ENCODE peak calls at places on chromosomes 11 and 22, in five cellular contexts. B is MM.1S, H is fibroblast of pulmonary artery, Q is pancreas, X is GM20000. W is an unnamed sample.

GRCh38 chr11:60121259-60121658 is 32.8 kb downstream of the MS4A2 start:
- DNase-seq in X (no peak), H (no peak), B (no peak), Q (no peak), W (no peak)

GRCh38 chr22:27213766-27214581 is 556.6 kb downstream of the MIAT start:
- DNase-seq in X (no peak), H (peak), B (no peak), Q (peak), W (no peak)

GRCh38 chr22:39185601-39186012 is 33.1 kb upstream of the CBX7 start:
- DNase-seq in X (no peak), Q (no peak), B (no peak), H (peak), W (no peak)

GRCh38 chr11:62048101-62048500 is 75.7 kb upstream of the INCENP start:
- DNase-seq in X (no peak), H (no peak), Q (no peak), B (no peak), W (no peak)

GRCh38 chr11:67357831-67358555 is 4.6 kb upstream of the POLD4 start:
- DNase-seq in H (peak), Q (no peak), B (no peak), X (no peak), W (no peak)

GRCh38 chr11:35629914-35630313 is 11.7 kb downstream of the FJX1 start:
- DNase-seq in B (no peak), Q (no peak), X (no peak), H (peak), W (no peak)

GRCh38 chr11:46249103-46249942 is 28.1 kb upstream of the CREB3L1 start:
- DNase-seq in H (peak), B (no peak), X (no peak), Q (no peak), W (no peak)

GRCh38 chr11:61694971-61695706 is 14.9 kb downstream of the DAGLA start:
- DNase-seq in Q (peak), H (no peak), X (no peak), B (no peak), W (no peak)

GRCh38 chr22:45585437-45585755 is 82.7 kb downstream of the FBLN1 start:
- DNase-seq in Q (peak), B (no peak), H (no peak), X (no peak), W (no peak)

GRCh38 chr11:62392944-62393628 is 25.7 kb upstream of the SCGB1A1 start:
- DNase-seq in B (peak), Q (no peak), X (peak), H (no peak), W (peak)

GRCh38 chr11:70802185-70802584 is 403.9 kb downstream of the CTTN start:
- DNase-seq in X (no peak), B (no peak), Q (no peak), H (no peak), W (no peak)

GRCh38 chr11:70805971-70806370 is 407.6 kb downstream of the CTTN start:
- DNase-seq in B (no peak), Q (no peak), X (no peak), H (no peak), W (no peak)

GRCh38 chr11:70806461-70807194 is 408.3 kb downstream of the CTTN start:
- DNase-seq in B (no peak), X (no peak), Q (no peak), H (no peak), W (no peak)

GRCh38 chr11:70805243-70805642 is 406.9 kb downstream of the CTTN start:
- DNase-seq in H (no peak), Q (no peak), X (no peak), B (no peak), W (no peak)

DNA sequence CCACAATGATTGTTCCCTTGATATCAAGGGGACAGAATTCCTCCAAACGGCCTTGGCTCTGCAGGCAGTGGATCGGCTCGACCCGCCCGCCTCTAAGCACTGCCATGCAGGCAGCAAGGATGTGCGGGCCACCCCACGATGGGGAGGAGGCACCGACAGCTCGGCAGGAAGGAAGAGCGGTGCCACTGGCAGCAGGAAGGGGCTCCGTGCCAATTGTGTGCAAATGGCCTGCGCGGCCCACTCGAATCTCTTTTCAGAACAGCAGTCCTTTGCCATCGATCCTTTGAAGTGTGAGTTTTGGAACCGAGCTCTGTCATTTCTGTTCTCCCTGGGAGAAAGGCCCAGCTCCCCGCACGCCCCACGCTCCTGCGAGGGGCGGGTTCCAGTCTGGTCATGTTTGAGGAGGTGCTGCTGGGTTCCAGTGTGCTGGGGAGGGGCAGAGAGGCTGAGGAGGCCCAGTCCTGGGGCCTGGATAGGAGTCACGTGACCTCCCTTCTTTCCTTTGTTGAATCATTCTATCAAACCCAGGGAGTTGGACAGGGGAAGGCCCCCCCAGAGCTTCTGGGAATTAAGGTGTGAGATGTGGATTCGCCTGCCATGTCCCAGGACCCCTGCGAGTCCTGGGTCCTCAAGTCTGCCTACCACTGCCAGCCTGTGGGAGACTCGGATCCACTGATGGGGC is 406.0 kb downstream of the CTTN start:
- DNase-seq in X (no peak), Q (no peak), H (no peak), B (no peak), W (no peak)
- TF ChIP-seq CTCF in X (no peak), Q (no peak), H (no peak), B (no peak), W (no peak)

DNA sequence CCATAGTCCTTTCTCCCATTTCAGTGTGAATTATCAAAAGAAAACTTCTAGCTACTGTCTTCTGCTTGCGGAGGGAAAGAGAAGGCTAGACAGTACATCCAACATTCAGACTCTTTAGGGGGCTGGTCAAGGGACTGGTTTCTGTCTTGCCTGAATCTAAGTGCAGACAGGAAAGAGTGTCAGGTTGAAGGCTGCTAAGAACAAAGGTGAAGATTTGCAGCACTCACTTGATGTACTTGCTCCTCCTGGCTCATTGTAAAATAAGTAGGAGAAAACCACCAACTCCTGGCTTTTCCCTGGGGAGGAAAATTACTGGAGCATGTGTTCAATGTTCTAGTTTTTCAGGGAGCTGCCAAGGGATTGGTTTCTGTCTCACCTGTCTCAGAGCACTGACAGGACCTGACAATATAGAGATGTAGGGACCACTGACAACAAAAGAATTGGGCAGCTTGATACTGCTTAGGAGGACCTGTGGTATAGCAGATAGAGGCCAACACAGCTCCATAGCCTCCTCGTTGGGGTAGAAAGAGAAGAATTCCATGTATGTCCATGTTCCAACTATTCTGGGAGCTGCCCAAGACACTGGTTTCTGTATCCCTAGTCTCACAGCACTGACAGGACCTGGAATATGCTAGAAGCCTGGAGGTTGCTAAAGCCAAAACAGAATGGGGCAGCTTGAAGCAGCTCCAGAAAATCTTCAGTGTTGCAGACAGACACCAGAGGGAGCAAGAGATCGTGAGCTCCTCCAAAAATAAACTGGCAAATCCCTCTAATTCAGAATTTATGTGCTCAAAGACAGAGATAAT is 39.7 kb upstream of the MMP12 start:
- DNase-seq in B (peak), H (peak), Q (peak), X (no peak), W (peak)
- TF ChIP-seq CTCF in B (peak), H (peak), Q (peak), X (peak), W (no peak)

GRCh38 chr11:119384332-119384731 is 2.8 kb upstream of the USP2 start:
- DNase-seq in B (no peak), Q (no peak), H (no peak), X (no peak), W (peak)

GRCh38 chr11:119388103-119388502 is 6.6 kb upstream of the USP2 start:
- DNase-seq in H (no peak), B (no peak), X (no peak), Q (no peak), W (no peak)

GRCh38 chr11:119389611-119390254 is 8.2 kb upstream of the USP2 start:
- DNase-seq in X (no peak), H (no peak), Q (no peak), B (peak), W (peak)
- TF ChIP-seq CTCF in X (no peak), H (peak), Q (no peak), B (peak), W (no peak)

GRCh38 chr22:48488149-48488551 is 1339.5 kb downstream of the BRD1 start:
- DNase-seq in B (peak), Q (no peak), H (no peak), X (no peak), W (no peak)
- TF ChIP-seq CTCF in B (peak), Q (no peak), H (no peak), X (no peak), W (no peak)

GRCh38 chr11:12235945-12236743 is 125.8 kb downstream of the MICAL2 start:
- DNase-seq in X (peak), H (peak), B (peak), Q (no peak), W (peak)

GRCh38 chr11:12235080-12235479 is 124.7 kb downstream of the MICAL2 start:
- DNase-seq in B (no peak), H (no peak), X (no peak), Q (no peak), W (no peak)

GRCh38 chr11:12235549-12235944 is 125.2 kb downstream of the MICAL2 start:
- DNase-seq in X (peak), B (no peak), Q (no peak), H (peak), W (no peak)

GRCh38 chr11:12237381-12237784 is 127.0 kb downstream of the MICAL2 start:
- DNase-seq in B (no peak), Q (no peak), X (no peak), H (no peak), W (no peak)

DNA sequence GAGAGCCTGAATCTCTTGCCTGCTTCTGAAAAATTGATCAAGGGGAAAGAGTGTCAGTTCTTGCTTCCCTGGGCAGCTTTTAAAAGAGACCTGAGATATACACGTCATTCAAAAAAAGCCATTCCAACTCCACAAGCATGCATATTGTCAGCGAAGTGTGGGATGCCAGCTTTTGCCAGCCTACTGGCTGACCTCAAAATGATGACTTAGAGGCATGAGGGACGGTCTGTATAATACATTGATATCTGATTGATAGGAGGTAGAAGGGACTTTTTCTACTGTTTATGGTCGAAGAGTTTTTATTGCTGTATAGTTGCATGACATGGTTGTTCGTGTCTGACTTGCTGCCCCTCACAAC is 126.3 kb downstream of the MICAL2 start:
- DNase-seq in X (no peak), H (no peak), B (no peak), Q (no peak), W (no peak)
- TF ChIP-seq CTCF in X (no peak), H (no peak), B (no peak), Q (peak), W (no peak)

GRCh38 chr11:92227233-92227593 is 2.6 kb downstream of the FAT3 start:
- DNase-seq in Q (no peak), H (no peak), X (peak), B (no peak), W (no peak)
- TF ChIP-seq CTCF in Q (no peak), H (no peak), X (no peak), B (no peak), W (no peak)